ENCODE peak calls at places on chromosome 2, in six cellular contexts. C, A, T, O, D and W are unnamed samples. For H3K36me3, the result is how much of the 10 kb centered on the place peaks cover.

GRCh38 chr2:45823723-45824206 is 172.3 kb downstream of the PRKCE start:
- DNase-seq in C (no peak), D (peak), O (peak), T (no peak), A (peak), W (peak)

GRCh38 chr2:86249843-86250402 is 50.7 kb downstream of the MRPL35 start:
- DNase-seq in T (peak), C (no peak), O (no peak), D (peak), A (no peak), W (peak)

GRCh38 chr2:205259131-205259530 is 423.2 kb upstream of the NRP2 start:
- DNase-seq in C (no peak), T (no peak), O (no peak), A (no peak), D (no peak), W (peak)

GRCh38 chr2:233519787-233520611 is 46.6 kb downstream of the USP40 start:
- DNase-seq in T (peak), D (no peak), C (no peak), A (no peak), O (no peak), W (no peak)

GRCh38 chr2:74004212-74005182 is 19.8 kb downstream of the TET3 start:
- DNase-seq in O (no peak), A (no peak), T (no peak), D (no peak), C (no peak), W (peak)

GRCh38 chr2:234420406-234420805 is 76.5 kb downstream of the ARL4C start:
- DNase-seq in C (no peak), O (no peak), T (no peak), A (peak), D (no peak), W (no peak)

GRCh38 chr2:166335284-166335683 is 40.5 kb downstream of the SCN9A start:
- DNase-seq in D (no peak), T (no peak), O (peak), C (no peak), A (no peak), W (no peak)

GRCh38 chr2:212107989-212108388 is 430.6 kb downstream of the ERBB4 start:
- DNase-seq in C (no peak), T (no peak), D (no peak), A (no peak), O (no peak), W (no peak)

GRCh38 chr2:231904161-231904611 is 22.0 kb downstream of the NPPC start:
- DNase-seq in T (no peak), D (no peak), A (no peak), C (no peak), O (no peak), W (no peak)

GRCh38 chr2:54629914-54630609 is 93.4 kb upstream of the EML6 start:
- DNase-seq in A (no peak), C (no peak), D (no peak), T (no peak), O (peak), W (peak)

GRCh38 chr2:42504364-42505230 is 10.8 kb upstream of the KCNG3 start:
- DNase-seq in C (no peak), T (no peak), A (no peak), O (no peak), D (no peak), W (no peak)

GRCh38 chr2:10042301-10043161 is 819 bp upstream of the KLF11 start:
- DNase-seq in T (no peak), D (no peak), O (no peak), A (peak), C (no peak), W (peak)

GRCh38 chr2:187312734-187313282 is 135.2 kb downstream of the CALCRL start:
- DNase-seq in C (no peak), O (no peak), T (no peak), D (no peak), A (no peak), W (no peak)

GRCh38 chr2:175679728-175680127 is 322.3 kb downstream of the LNPK start:
- DNase-seq in A (no peak), D (no peak), O (no peak), C (no peak), T (no peak), W (no peak)

GRCh38 chr2:130872276-130873125 is 35.8 kb downstream of the ARHGEF4 start:
- DNase-seq in D (no peak), T (no peak), O (no peak), A (peak), C (no peak), W (no peak)

GRCh38 chr2:19719540-19719939 is 182.2 kb downstream of the TTC32 start:
- DNase-seq in C (no peak), T (no peak), A (no peak), O (no peak), D (no peak), W (no peak)

GRCh38 chr2:212892193-212892592 is 259.2 kb downstream of the IKZF2 start:
- DNase-seq in D (peak), C (peak), O (peak), T (no peak), A (peak), W (peak)

GRCh38 chr2:171703574-171704347 is 16.5 kb downstream of the DYNC1I2 start:
- DNase-seq in O (peak), D (peak), C (peak), T (peak), A (peak), W (peak)

GRCh38 chr2:127080941-127081769 is 25.8 kb downstream of the BIN1 start:
- DNase-seq in O (no peak), T (no peak), D (no peak), A (no peak), C (no peak), W (no peak)

GRCh38 chr2:191018048-191018447 is 4.1 kb upstream of the STAT1 start:
- DNase-seq in T (no peak), O (no peak), A (no peak), C (no peak), D (no peak), W (peak)

GRCh38 chr2:6866239-6866745 is 585 bp upstream of the CMPK2 start:
- DNase-seq in A (peak), O (peak), T (peak), D (peak), C (peak), W (peak)

GRCh38 chr2:1451451-1451850 is 38.2 kb downstream of the TPO start:
- DNase-seq in T (no peak), D (no peak), O (no peak), A (no peak), C (no peak), W (no peak)

GRCh38 chr2:241584446-241584845 is 25.9 kb downstream of the BOK start:
- DNase-seq in O (peak), T (no peak), A (no peak), D (no peak), C (peak), W (peak)

GRCh38 chr2:190759749-190760213 is 110.9 kb downstream of the NAB1 start:
- DNase-seq in C (peak), D (no peak), A (no peak), T (no peak), O (peak), W (peak)

GRCh38 chr2:28613616-28614501 is 118.0 kb downstream of the PLB1 start:
- DNase-seq in D (no peak), T (peak), C (peak), A (peak), O (peak), W (no peak)

GRCh38 chr2:70959271-70959761 is 19.1 kb upstream of the ANKRD53 start:
- DNase-seq in A (no peak), T (no peak), D (no peak), C (no peak), O (no peak), W (no peak)

DNA sequence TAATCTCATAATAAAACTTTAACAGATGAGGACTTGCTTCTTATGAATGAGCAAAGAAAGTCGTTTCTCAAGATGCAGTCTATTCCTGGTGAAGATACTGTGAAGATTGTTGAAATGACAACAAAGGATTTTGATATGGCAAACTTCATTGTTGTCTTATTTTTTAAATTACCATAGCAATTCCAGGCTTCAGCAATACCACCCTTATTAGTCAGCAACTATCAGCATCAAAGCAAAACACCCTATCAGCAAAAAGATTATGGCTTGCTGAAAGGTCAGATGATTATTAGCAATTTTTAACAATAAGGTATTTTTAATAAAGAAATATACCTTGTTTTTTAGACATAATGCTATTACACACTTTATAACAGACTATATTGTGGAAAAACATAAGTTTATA is 88.3 kb downstream of the COL5A2 start:
- DNase-seq in A (no peak), O (no peak), T (no peak), C (no peak), D (no peak), W (peak)
- H3K36me3 ChIP-seq in A (under half), O (under half), T (under half), C (under half), D (under half), W (half or more)

DNA sequence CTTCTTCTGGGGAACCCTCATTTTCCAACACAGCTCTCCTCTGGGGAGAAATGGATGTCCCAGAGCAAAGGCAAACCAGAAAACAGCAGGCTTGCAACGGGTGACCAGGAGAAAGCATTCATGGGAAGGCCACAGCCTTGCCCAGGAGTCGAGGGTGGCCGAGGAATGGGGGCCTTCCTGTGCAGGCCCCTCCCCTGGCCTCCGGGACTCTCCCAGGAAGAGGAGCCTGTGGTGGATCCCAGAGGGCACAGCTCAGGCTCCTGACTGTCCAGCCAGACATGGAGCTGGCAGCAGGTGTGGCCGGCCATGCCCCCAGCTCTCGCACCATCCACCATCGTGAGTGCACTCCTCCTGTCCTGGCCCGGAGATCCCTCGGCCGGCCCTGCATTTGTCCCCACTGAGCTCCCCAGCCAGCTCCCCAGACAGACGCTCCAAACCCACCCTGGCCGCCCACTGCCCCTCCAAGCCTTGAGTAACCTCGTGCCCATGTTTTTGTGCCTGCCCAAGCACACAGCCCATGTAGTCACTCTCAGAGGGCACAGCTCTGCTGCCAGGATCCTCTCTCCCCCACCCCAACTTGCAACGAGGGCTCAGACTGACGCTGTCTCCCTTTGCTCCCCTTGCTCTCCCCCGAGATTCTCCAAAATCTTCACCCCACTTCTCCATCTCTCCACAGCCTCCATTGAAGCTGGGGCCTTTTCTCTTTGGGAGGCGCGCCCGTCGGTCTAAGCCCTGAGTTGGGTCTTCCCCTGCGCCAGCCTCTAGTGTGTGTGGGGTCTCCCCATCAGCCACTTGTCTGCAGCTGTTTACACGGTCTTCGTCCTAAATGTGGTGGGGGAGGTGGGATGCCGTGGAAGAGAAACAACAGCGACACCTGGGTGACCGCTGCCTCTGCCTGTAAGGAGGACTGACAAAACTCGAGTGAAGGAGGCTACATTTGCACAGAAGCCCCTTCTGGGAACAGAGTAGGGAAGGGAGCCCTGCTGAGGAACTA is 9.8 kb downstream of the PRLH start:
- DNase-seq in T (no peak), D (no peak), C (no peak), A (no peak), O (no peak), W (no peak)
- H3K9ac ChIP-seq in T (no peak), D (no peak), C (peak), A (no peak), O (no peak), W (no peak)

GRCh38 chr2:239203443-239204142 is 197.2 kb downstream of the HDAC4 start:
- DNase-seq in T (no peak), C (no peak), D (no peak), O (no peak), A (no peak), W (no peak)
- TF ChIP-seq EZH2phosphoT487 in T (no peak), C (no peak), D (no peak), O (no peak), A (no peak), W (no peak)

GRCh38 chr2:218280260-218280870 is 10.0 kb downstream of the PNKD start:
- DNase-seq in C (no peak), A (no peak), D (no peak), T (no peak), O (no peak), W (no peak)

GRCh38 chr2:218284106-218284811 is 8.0 kb downstream of the TMBIM1 start:
- DNase-seq in D (no peak), A (no peak), O (peak), T (peak), C (no peak), W (peak)

GRCh38 chr2:218285604-218286003 is 6.7 kb downstream of the TMBIM1 start:
- DNase-seq in C (no peak), D (no peak), T (no peak), O (peak), A (no peak), W (peak)

GRCh38 chr2:218281449-218281848 is 10.9 kb downstream of the TMBIM1 start:
- DNase-seq in T (no peak), D (no peak), C (no peak), O (peak), A (no peak), W (peak)

DNA sequence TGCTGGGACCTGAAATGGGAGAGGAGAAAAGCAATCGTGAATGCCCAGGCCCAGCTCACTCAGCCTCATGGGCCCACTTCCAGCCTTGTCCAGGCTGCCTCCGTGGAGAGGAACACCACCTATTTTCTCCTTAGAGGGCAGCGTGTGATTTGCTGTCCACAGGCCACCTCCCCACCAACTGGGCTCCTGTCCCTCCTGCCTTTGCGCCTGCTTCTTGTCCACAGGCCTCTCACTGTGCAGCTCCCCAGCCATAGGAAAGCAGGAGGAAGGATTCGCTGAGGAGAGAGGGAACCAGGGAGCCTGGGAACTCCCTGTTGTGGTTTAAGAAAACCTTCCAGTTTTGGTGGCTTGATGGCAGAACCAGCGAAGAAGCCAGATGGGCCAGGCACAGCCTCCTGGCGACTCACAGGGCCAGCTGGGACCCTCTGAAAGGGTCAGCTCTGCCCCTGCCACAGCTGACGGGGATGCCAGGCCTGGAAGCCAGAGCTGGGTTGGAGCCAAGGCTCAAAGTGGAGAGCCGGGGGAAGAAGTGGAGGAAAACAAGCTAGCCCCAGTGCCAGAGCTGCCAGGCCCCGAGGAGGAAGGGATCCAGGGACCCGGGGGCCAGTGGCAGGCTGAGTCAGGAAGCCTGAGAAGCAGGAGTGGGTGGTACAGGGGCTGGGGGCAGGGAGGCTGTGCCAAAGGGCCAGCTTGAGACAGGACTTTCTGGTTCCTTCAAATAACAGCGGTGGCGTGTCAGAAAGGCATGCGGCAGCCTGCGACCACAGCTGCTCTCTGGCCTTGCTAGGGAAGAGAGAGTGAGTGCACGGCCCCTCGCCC is 9.9 kb downstream of the TMBIM1 start:
- DNase-seq in C (no peak), D (peak), O (peak), T (no peak), A (no peak), W (peak)
- H3K36me3 ChIP-seq in C (under half), D (under half), O (under half), T (under half), A (under half), W (under half)

DNA sequence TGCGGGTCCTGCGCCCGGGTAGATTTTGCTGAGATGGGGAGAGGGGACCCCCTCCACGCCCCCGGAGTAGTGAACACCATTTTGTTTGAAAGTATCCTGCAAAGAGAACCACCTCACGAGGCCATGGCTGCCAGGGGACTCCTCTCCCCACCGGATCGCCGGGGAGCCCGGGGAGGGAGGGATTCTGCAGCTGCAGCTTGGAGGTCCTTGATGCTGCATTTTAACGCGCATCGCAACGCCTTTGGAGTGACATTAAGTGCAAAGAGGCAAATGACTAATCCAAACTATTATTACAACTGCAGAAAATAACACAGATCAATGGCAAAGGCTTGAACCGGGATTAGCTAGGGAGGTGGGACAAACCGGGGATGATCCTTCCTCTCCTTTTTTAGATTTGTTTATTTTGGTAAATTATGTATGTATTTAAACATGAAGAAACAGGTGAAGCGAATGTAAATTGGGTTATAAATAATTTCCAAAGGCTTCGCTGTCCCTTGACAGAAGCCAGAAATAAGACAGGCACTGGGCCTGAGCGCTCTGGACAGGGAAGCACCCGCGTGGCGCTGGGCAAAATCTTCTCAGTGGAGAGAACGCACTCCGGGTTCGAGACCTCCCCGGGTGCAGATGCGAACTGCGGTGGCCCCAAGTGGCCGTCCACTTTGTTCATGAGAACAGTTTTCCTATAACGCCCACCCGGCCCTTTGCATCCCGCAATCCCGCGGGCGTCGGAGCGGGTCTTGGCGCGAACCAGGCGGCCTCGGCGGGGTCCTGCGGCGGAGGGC is 860 bp upstream of the DPYSL5 start:
- DNase-seq in C (no peak), T (no peak), D (no peak), O (no peak), A (peak), W (no peak)
- H3K9ac ChIP-seq in C (no peak), T (no peak), D (no peak), O (no peak), A (no peak), W (no peak)